ENCODE peak calls at places on chromosomes 12 and 14, in six cellular contexts. One of them, this sample, is unnamed.

GRCh38 chr12:54286042-54286931 is 5.8 kb downstream of the HNRNPA1 start:
- DNase-seq in GM12878: no peak
- DNase-seq in H1: no peak
- DNase-seq in K562: no peak
- DNase-seq in GM23338: peak
- DNase-seq in HepG2: no peak
- DNase-seq in this sample: no peak

GRCh38 chr12:52741378-52742195 is 35.6 kb downstream of the KRT76 start:
- DNase-seq in HepG2: peak
- DNase-seq in H1: peak
- DNase-seq in GM12878: no peak
- DNase-seq in GM23338: peak
- DNase-seq in K562: peak
- DNase-seq in this sample: peak

GRCh38 chr12:24360907-24361306 is 411.4 kb upstream of the SOX5 start:
- DNase-seq in GM23338: no peak
- DNase-seq in K562: no peak
- DNase-seq in H1: no peak
- DNase-seq in GM12878: peak
- DNase-seq in HepG2: peak
- DNase-seq in this sample: no peak

GRCh38 chr12:121812320-121812871 is 8.6 kb downstream of the SETD1B start:
- DNase-seq in GM12878: no peak
- DNase-seq in HepG2: no peak
- DNase-seq in K562: peak
- DNase-seq in H1: no peak
- DNase-seq in GM23338: peak
- DNase-seq in this sample: peak

GRCh38 chr12:110688446-110689001 is 391 bp downstream of the HVCN1 start:
- DNase-seq in GM12878: no peak
- DNase-seq in HepG2: no peak
- DNase-seq in H1: no peak
- DNase-seq in K562: no peak
- DNase-seq in GM23338: peak
- DNase-seq in this sample: no peak

GRCh38 chr12:52005903-52006703 is 643 bp upstream of the TAMALIN start:
- DNase-seq in HepG2: no peak
- DNase-seq in GM12878: peak
- DNase-seq in GM23338: peak
- DNase-seq in K562: no peak
- DNase-seq in H1: no peak
- DNase-seq in this sample: peak

GRCh38 chr14:101473795-101474562 is 87.3 kb upstream of the DIO3 start:
- DNase-seq in H1: no peak
- DNase-seq in GM23338: no peak
- DNase-seq in GM12878: no peak
- DNase-seq in K562: no peak
- DNase-seq in HepG2: no peak
- DNase-seq in this sample: no peak

GRCh38 chr12:54824402-54824801 is 29.9 kb upstream of the MUCL1 start:
- DNase-seq in H1: no peak
- DNase-seq in K562: no peak
- DNase-seq in HepG2: no peak
- DNase-seq in GM23338: peak
- DNase-seq in GM12878: no peak
- DNase-seq in this sample: no peak

GRCh38 chr14:70655110-70655826 is 13.6 kb downstream of the TTC9 start:
- DNase-seq in HepG2: no peak
- DNase-seq in K562: no peak
- DNase-seq in GM23338: peak
- DNase-seq in H1: no peak
- DNase-seq in GM12878: peak
- DNase-seq in this sample: peak

GRCh38 chr12:79194595-79194994 is 330.0 kb downstream of the SYT1 start:
- DNase-seq in K562: no peak
- DNase-seq in GM12878: no peak
- DNase-seq in GM23338: no peak
- DNase-seq in H1: no peak
- DNase-seq in HepG2: no peak
- DNase-seq in this sample: no peak

GRCh38 chr12:70560671-70561070 is 76.6 kb downstream of the PTPRB start:
- DNase-seq in GM23338: no peak
- DNase-seq in GM12878: no peak
- DNase-seq in HepG2: peak
- DNase-seq in K562: no peak
- DNase-seq in H1: no peak
- DNase-seq in this sample: no peak

GRCh38 chr14:103318750-103319419 is 15.2 kb upstream of the EIF5 start:
- DNase-seq in H1: no peak
- DNase-seq in HepG2: no peak
- DNase-seq in GM12878: no peak
- DNase-seq in K562: no peak
- DNase-seq in GM23338: no peak
- DNase-seq in this sample: no peak

GRCh38 chr14:21238823-21239518 is 30.3 kb downstream of the HNRNPC start:
- DNase-seq in K562: no peak
- DNase-seq in H1: no peak
- DNase-seq in HepG2: no peak
- DNase-seq in GM12878: no peak
- DNase-seq in GM23338: no peak
- DNase-seq in this sample: no peak

GRCh38 chr12:88693837-88694445 is 113.7 kb upstream of the KITLG start:
- DNase-seq in GM23338: no peak
- DNase-seq in HepG2: no peak
- DNase-seq in GM12878: no peak
- DNase-seq in H1: no peak
- DNase-seq in K562: no peak
- DNase-seq in this sample: no peak

GRCh38 chr12:89946518-89946917 is 237.9 kb upstream of the ATP2B1 start:
- DNase-seq in GM23338: no peak
- DNase-seq in GM12878: no peak
- DNase-seq in H1: no peak
- DNase-seq in HepG2: no peak
- DNase-seq in K562: no peak
- DNase-seq in this sample: no peak

GRCh38 chr14:83520837-83521236 is 1987.2 kb upstream of the SEL1L start:
- DNase-seq in K562: no peak
- DNase-seq in HepG2: no peak
- DNase-seq in H1: no peak
- DNase-seq in GM12878: no peak
- DNase-seq in GM23338: no peak
- DNase-seq in this sample: no peak

GRCh38 chr12:116236986-116237385 is 40.5 kb downstream of the MED13L start:
- DNase-seq in H1: no peak
- DNase-seq in GM12878: no peak
- DNase-seq in K562: peak
- DNase-seq in GM23338: no peak
- DNase-seq in HepG2: no peak
- DNase-seq in this sample: no peak

GRCh38 chr14:54567634-54568561 is 970 bp downstream of the SAMD4A start:
- DNase-seq in GM23338: peak
- DNase-seq in HepG2: peak
- DNase-seq in K562: peak
- DNase-seq in GM12878: no peak
- DNase-seq in H1: no peak
- DNase-seq in this sample: peak

GRCh38 chr12:20523658-20524057 is 155.3 kb downstream of the PDE3A start:
- DNase-seq in H1: no peak
- DNase-seq in GM23338: no peak
- DNase-seq in HepG2: no peak
- DNase-seq in GM12878: no peak
- DNase-seq in K562: no peak
- DNase-seq in this sample: no peak

GRCh38 chr12:90575995-90576394 is 379.0 kb downstream of the CCER1 start:
- DNase-seq in HepG2: no peak
- DNase-seq in K562: no peak
- DNase-seq in GM23338: no peak
- DNase-seq in GM12878: no peak
- DNase-seq in H1: no peak
- DNase-seq in this sample: no peak

GRCh38 chr12:91877022-91877421 is 268.6 kb downstream of the BTG1 start:
- DNase-seq in K562: no peak
- DNase-seq in H1: no peak
- DNase-seq in HepG2: no peak
- DNase-seq in GM12878: peak
- DNase-seq in GM23338: no peak
- DNase-seq in this sample: no peak

GRCh38 chr12:83172441-83172840 is 485.7 kb downstream of the TMTC2 start:
- DNase-seq in GM12878: no peak
- DNase-seq in HepG2: no peak
- DNase-seq in GM23338: no peak
- DNase-seq in H1: no peak
- DNase-seq in K562: no peak
- DNase-seq in this sample: no peak

GRCh38 chr12:127233016-127233415 is 1034.0 kb upstream of the TMEM132C start:
- DNase-seq in K562: no peak
- DNase-seq in GM12878: no peak
- DNase-seq in GM23338: no peak
- DNase-seq in H1: no peak
- DNase-seq in HepG2: no peak
- DNase-seq in this sample: no peak

GRCh38 chr14:20836668-20837338 is 34.2 kb upstream of the RNASE1 start:
- DNase-seq in H1: no peak
- DNase-seq in GM23338: peak
- DNase-seq in K562: peak
- DNase-seq in GM12878: no peak
- DNase-seq in HepG2: peak
- DNase-seq in this sample: peak

GRCh38 chr12:47907851-47908454 is 3.2 kb upstream of the VDR start:
- DNase-seq in HepG2: peak
- DNase-seq in K562: no peak
- DNase-seq in GM12878: no peak
- DNase-seq in GM23338: no peak
- DNase-seq in H1: no peak
- DNase-seq in this sample: no peak

GRCh38 chr14:39138450-39138849 is 24.3 kb downstream of the GEMIN2 start:
- DNase-seq in K562: no peak
- DNase-seq in HepG2: no peak
- DNase-seq in H1: no peak
- DNase-seq in GM12878: no peak
- DNase-seq in GM23338: no peak
- DNase-seq in this sample: no peak

GRCh38 chr14:91114079-91115065 is 499 bp downstream of the DGLUCY start:
- DNase-seq in K562: peak
- DNase-seq in HepG2: peak
- DNase-seq in H1: peak
- DNase-seq in GM23338: peak
- DNase-seq in GM12878: peak
- DNase-seq in this sample: peak

GRCh38 chr14:91399868-91400640 is 17.6 kb downstream of the CCDC88C start:
- DNase-seq in H1: no peak
- DNase-seq in GM23338: peak
- DNase-seq in HepG2: no peak
- DNase-seq in GM12878: no peak
- DNase-seq in K562: no peak
- DNase-seq in this sample: no peak

GRCh38 chr12:41368006-41368405 is 179.9 kb downstream of the PDZRN4 start:
- DNase-seq in HepG2: no peak
- DNase-seq in H1: no peak
- DNase-seq in GM23338: peak
- DNase-seq in K562: no peak
- DNase-seq in GM12878: no peak
- DNase-seq in this sample: no peak
- TF ChIP-seq CREB1 in HepG2: no peak
- TF ChIP-seq CREB1 in H1: no peak
- TF ChIP-seq CREB1 in GM23338: no peak
- TF ChIP-seq CREB1 in K562: no peak
- TF ChIP-seq CREB1 in GM12878: no peak
- TF ChIP-seq CREB1 in this sample: no peak

GRCh38 chr12:117365072-117365616 is 3.7 kb upstream of the NOS1 start:
- DNase-seq in GM12878: no peak
- DNase-seq in GM23338: no peak
- DNase-seq in K562: no peak
- DNase-seq in HepG2: no peak
- DNase-seq in H1: no peak
- DNase-seq in this sample: no peak
- TF ChIP-seq CREB1 in GM12878: no peak
- TF ChIP-seq CREB1 in GM23338: no peak
- TF ChIP-seq CREB1 in K562: no peak
- TF ChIP-seq CREB1 in HepG2: no peak
- TF ChIP-seq CREB1 in H1: no peak
- TF ChIP-seq CREB1 in this sample: no peak

GRCh38 chr14:24984846-24985589 is 64.9 kb downstream of the STXBP6 start:
- DNase-seq in GM23338: no peak
- DNase-seq in GM12878: no peak
- DNase-seq in K562: peak
- DNase-seq in HepG2: no peak
- DNase-seq in H1: no peak
- DNase-seq in this sample: no peak

GRCh38 chr14:24990773-24991172 is 59.2 kb downstream of the STXBP6 start:
- DNase-seq in GM23338: no peak
- DNase-seq in H1: no peak
- DNase-seq in GM12878: no peak
- DNase-seq in HepG2: no peak
- DNase-seq in K562: no peak
- DNase-seq in this sample: no peak

GRCh38 chr14:24991821-24992220 is 58.1 kb downstream of the STXBP6 start:
- DNase-seq in GM12878: no peak
- DNase-seq in K562: no peak
- DNase-seq in H1: no peak
- DNase-seq in HepG2: no peak
- DNase-seq in GM23338: no peak
- DNase-seq in this sample: no peak

GRCh38 chr14:24982472-24983155 is 67.3 kb downstream of the STXBP6 start:
- DNase-seq in HepG2: peak
- DNase-seq in H1: no peak
- DNase-seq in GM23338: no peak
- DNase-seq in K562: no peak
- DNase-seq in GM12878: no peak
- DNase-seq in this sample: no peak

DNA sequence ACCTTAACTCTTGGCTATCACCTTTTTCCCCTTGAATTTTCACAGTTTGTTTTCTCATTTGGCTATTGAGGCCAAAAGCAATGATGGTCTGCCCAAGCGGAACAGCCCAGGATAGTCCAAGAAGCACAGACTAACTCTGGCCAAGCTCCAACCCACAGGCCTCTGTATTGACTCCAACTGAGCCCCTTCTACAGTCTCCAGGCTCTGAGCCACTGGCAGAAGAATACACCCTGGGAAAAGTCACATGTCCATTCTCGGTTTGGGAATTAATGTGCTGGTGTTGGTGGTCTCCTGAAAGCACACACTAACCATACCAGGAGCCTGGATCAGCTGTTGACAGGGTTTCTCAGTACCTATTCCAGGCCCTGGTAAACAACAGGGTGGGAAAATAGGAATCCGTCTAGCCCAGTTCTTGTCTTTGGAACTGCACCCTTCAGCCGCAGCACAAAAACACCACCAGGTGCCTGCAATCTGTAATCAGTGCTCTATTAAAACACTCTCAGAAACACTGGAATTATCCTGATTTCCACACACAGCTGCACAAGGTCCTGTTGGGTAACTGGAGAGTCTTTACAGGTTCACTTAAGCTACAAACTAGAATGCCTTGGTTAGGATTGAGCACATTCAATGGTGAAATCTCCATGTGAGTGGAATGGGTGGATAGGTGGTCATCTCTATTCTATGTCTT is 63.6 kb downstream of the STXBP6 start:
- DNase-seq in HepG2: no peak
- DNase-seq in GM12878: no peak
- DNase-seq in GM23338: no peak
- DNase-seq in H1: no peak
- DNase-seq in K562: no peak
- DNase-seq in this sample: no peak
- TF ChIP-seq CREB1 in HepG2: no peak
- TF ChIP-seq CREB1 in GM12878: no peak
- TF ChIP-seq CREB1 in GM23338: no peak
- TF ChIP-seq CREB1 in H1: no peak
- TF ChIP-seq CREB1 in K562: no peak
- TF ChIP-seq CREB1 in this sample: no peak

GRCh38 chr14:33332497-33332896 is 393.8 kb downstream of the NPAS3 start:
- DNase-seq in GM12878: no peak
- DNase-seq in H1: no peak
- DNase-seq in GM23338: no peak
- DNase-seq in K562: no peak
- DNase-seq in HepG2: no peak
- DNase-seq in this sample: no peak
- TF ChIP-seq CREB1 in GM12878: no peak
- TF ChIP-seq CREB1 in H1: no peak
- TF ChIP-seq CREB1 in GM23338: no peak
- TF ChIP-seq CREB1 in K562: no peak
- TF ChIP-seq CREB1 in HepG2: no peak
- TF ChIP-seq CREB1 in this sample: no peak

This sample was measured in WTC11.